ENCODE peak calls at places on chromosomes 3 and 15, in five cellular contexts. N, U, D, R and X are unnamed samples.

GRCh38 chr3:133301194-133301593 is 98.7 kb upstream of the BFSP2 start:
- DNase-seq in N (no peak), D (peak), R (no peak), U (peak), X (no peak)

GRCh38 chr3:16028604-16029003 is 145.9 kb upstream of the GALNT15 start:
- DNase-seq in U (peak), R (no peak), N (no peak), D (peak), X (no peak)

GRCh38 chr15:64191971-64192830 is 29.4 kb upstream of the PPIB start:
- DNase-seq in U (no peak), R (no peak), N (no peak), D (no peak), X (no peak)

GRCh38 chr15:90407871-90408317 is 19.9 kb downstream of the IQGAP1 start:
- DNase-seq in D (peak), R (no peak), N (no peak), U (no peak), X (no peak)

GRCh38 chr15:90221251-90221900 is 12.4 kb downstream of the CIB1 start:
- DNase-seq in N (peak), U (peak), R (peak), D (peak), X (peak)

GRCh38 chr15:100602822-100603393 is 519 bp downstream of the ASB7 start:
- DNase-seq in N (peak), U (no peak), D (peak), R (no peak), X (no peak)

GRCh38 chr3:183909030-183909600 is 24.4 kb upstream of the PARL start:
- DNase-seq in D (no peak), R (no peak), U (no peak), N (no peak), X (no peak)

GRCh38 chr3:129116482-129116946 is 5.1 kb downstream of the RAB43 start:
- DNase-seq in N (no peak), U (no peak), D (no peak), R (no peak), X (peak)

GRCh38 chr3:160564205-160564922 is 1.0 kb downstream of the KPNA4 start:
- DNase-seq in U (no peak), D (no peak), N (no peak), R (no peak), X (peak)

GRCh38 chr3:46393554-46394434 is 13.1 kb downstream of the CCR5AS start:
- DNase-seq in N (no peak), U (peak), R (no peak), D (peak), X (no peak)

GRCh38 chr3:101279162-101279561 is 41.2 kb downstream of the IMPG2 start:
- DNase-seq in U (no peak), D (peak), N (no peak), R (no peak), X (no peak)

GRCh38 chr3:38127611-38128302 is 9.2 kb downstream of the ACAA1 start:
- DNase-seq in R (no peak), D (no peak), N (no peak), U (no peak), X (peak)

GRCh38 chr3:194098036-194098871 is 37.7 kb upstream of the HES1 start:
- DNase-seq in N (no peak), U (no peak), D (peak), R (no peak), X (no peak)

GRCh38 chr3:11818033-11818432 is 28.7 kb downstream of the TAMM41 start:
- DNase-seq in N (peak), U (peak), D (peak), R (no peak), X (no peak)

GRCh38 chr3:197019021-197019420 is 10.6 kb downstream of the MELTF start:
- DNase-seq in R (no peak), U (no peak), D (no peak), N (no peak), X (no peak)

GRCh38 chr15:51327081-51327480 is 11.3 kb downstream of the CYP19A1 start:
- DNase-seq in D (no peak), R (no peak), N (no peak), U (no peak), X (no peak)

GRCh38 chr3:193029800-193030199 is 112.1 kb upstream of the MB21D2 start:
- DNase-seq in D (no peak), N (peak), R (no peak), U (no peak), X (no peak)

GRCh38 chr3:195411831-195412230 is 31.0 kb downstream of the ACAP2 start:
- DNase-seq in D (peak), R (no peak), U (peak), N (no peak), X (no peak)

GRCh38 chr15:63601026-63601726 is 4.0 kb downstream of the FBXL22 start:
- DNase-seq in R (no peak), D (peak), N (peak), U (no peak), X (no peak)

GRCh38 chr3:127671523-127672428 is 976 bp upstream of the ABTB1 start:
- DNase-seq in U (no peak), R (no peak), D (no peak), N (no peak), X (no peak)

GRCh38 chr3:108221403-108221802 is 821 bp downstream of the IFT57 start:
- DNase-seq in U (no peak), R (no peak), N (no peak), D (no peak), X (no peak)

GRCh38 chr3:173529062-173529711 is 131.6 kb downstream of the NLGN1 start:
- DNase-seq in D (peak), N (peak), U (peak), R (no peak), X (no peak)

GRCh38 chr3:190862209-190863118 is at the start of gene GMNC:
- DNase-seq in D (peak), R (peak), U (peak), N (peak), X (peak)

GRCh38 chr15:65177901-65178300 is 7.2 kb downstream of the CLPX start:
- DNase-seq in D (peak), R (no peak), N (no peak), U (no peak), X (no peak)

GRCh38 chr3:8329598-8329997 is 172.0 kb upstream of the LMCD1 start:
- DNase-seq in D (no peak), N (no peak), R (no peak), U (no peak), X (no peak)

GRCh38 chr3:184323696-184324095 is 9.3 kb downstream of the EIF4G1 start:
- DNase-seq in R (no peak), N (no peak), D (no peak), U (no peak), X (no peak)